ENCODE peak calls at places on chromosomes 16 and 17, in four cellular contexts. U, P, C and J are unnamed samples.

GRCh38 chr17:77422104-77422782 is 281.5 kb downstream of the SEC14L1 start:
- DNase-seq in C (no peak), P (no peak), U (no peak), J (no peak)

GRCh38 chr17:57834146-57834741 is 15.6 kb downstream of the MRPS23 start:
- DNase-seq in P (peak), C (peak), U (no peak), J (no peak)

GRCh38 chr17:2396192-2396567 is 4.7 kb downstream of the MNT start:
- DNase-seq in C (no peak), U (no peak), P (no peak), J (no peak)

GRCh38 chr16:3063617-3064389 is 1.6 kb upstream of the IL32 start:
- DNase-seq in C (no peak), U (no peak), P (no peak), J (no peak)

GRCh38 chr16:58249388-58249779 is 45.4 kb downstream of the PRSS54 start:
- DNase-seq in P (no peak), C (no peak), U (no peak), J (no peak)

GRCh38 chr16:48383204-48383876 is 1.9 kb downstream of the SIAH1 start:
- DNase-seq in C (no peak), U (no peak), P (no peak), J (no peak)

GRCh38 chr17:41486809-41487530 is 2.7 kb downstream of the KRT36 start:
- DNase-seq in P (peak), C (no peak), U (no peak), J (peak)

GRCh38 chr17:71472809-71473789 is 647.7 kb upstream of the SOX9 start:
- DNase-seq in C (no peak), P (peak), U (no peak), J (no peak)

GRCh38 chr17:9363440-9364350 is 211.9 kb downstream of the STX8 start:
- DNase-seq in C (no peak), P (no peak), U (no peak), J (no peak)

GRCh38 chr17:29592850-29593545 is at the start of gene ANKRD13B:
- DNase-seq in C (peak), U (no peak), P (peak), J (no peak)

GRCh38 chr16:49621240-49622083 is 234.4 kb downstream of the ZNF423 start:
- DNase-seq in C (no peak), U (no peak), P (no peak), J (no peak)

GRCh38 chr16:86854895-86855294 is 276.5 kb downstream of the FOXL1 start:
- DNase-seq in U (no peak), P (no peak), C (no peak), J (no peak)

GRCh38 chr17:47728214-47728877 is 4.7 kb upstream of the TBX21 start:
- DNase-seq in P (no peak), C (no peak), U (no peak), J (no peak)

GRCh38 chr16:56776562-56776961 is 46.6 kb downstream of the NUP93 start:
- DNase-seq in P (no peak), U (no peak), C (peak), J (no peak)

GRCh38 chr17:13321932-13322701 is 279.6 kb downstream of the HS3ST3A1 start:
- DNase-seq in P (no peak), U (no peak), C (no peak), J (no peak)

GRCh38 chr16:50378417-50378816 is 9.6 kb upstream of the BRD7 start:
- DNase-seq in C (no peak), P (no peak), U (no peak), J (no peak)

GRCh38 chr17:65278050-65278819 is 141.1 kb downstream of the RGS9 start:
- DNase-seq in C (no peak), U (no peak), P (peak), J (no peak)

GRCh38 chr17:3655766-3656165 is 12.6 kb downstream of the TAX1BP3 start:
- DNase-seq in C (no peak), U (no peak), P (no peak), J (no peak)

GRCh38 chr16:69406780-69407331 is 17.6 kb upstream of the CYB5B start:
- DNase-seq in C (no peak), U (no peak), P (no peak), J (no peak)

GRCh38 chr17:48612854-48613691 is 2.0 kb downstream of the HOXB8 start:
- DNase-seq in U (peak), C (no peak), P (peak), J (no peak)

GRCh38 chr16:88811600-88811849 is 203 bp downstream of the APRT start:
- DNase-seq in C (no peak), U (no peak), P (no peak), J (no peak)

GRCh38 chr16:48123104-48123788 is 32.5 kb downstream of the ABCC12 start:
- DNase-seq in C (no peak), P (no peak), U (no peak), J (no peak)

GRCh38 chr16:46920402-46921068 is 36.4 kb downstream of the GPT2 start:
- DNase-seq in C (no peak), P (no peak), U (no peak), J (no peak)

GRCh38 chr16:46916980-46917379 is 32.8 kb downstream of the GPT2 start:
- DNase-seq in C (no peak), U (no peak), P (no peak), J (no peak)

GRCh38 chr16:46922239-46922638 is 38.1 kb downstream of the GPT2 start:
- DNase-seq in P (no peak), C (no peak), U (no peak), J (no peak)

GRCh38 chr16:46918400-46918799 is 34.2 kb downstream of the GPT2 start:
- DNase-seq in P (no peak), C (no peak), U (no peak), J (no peak)

DNA sequence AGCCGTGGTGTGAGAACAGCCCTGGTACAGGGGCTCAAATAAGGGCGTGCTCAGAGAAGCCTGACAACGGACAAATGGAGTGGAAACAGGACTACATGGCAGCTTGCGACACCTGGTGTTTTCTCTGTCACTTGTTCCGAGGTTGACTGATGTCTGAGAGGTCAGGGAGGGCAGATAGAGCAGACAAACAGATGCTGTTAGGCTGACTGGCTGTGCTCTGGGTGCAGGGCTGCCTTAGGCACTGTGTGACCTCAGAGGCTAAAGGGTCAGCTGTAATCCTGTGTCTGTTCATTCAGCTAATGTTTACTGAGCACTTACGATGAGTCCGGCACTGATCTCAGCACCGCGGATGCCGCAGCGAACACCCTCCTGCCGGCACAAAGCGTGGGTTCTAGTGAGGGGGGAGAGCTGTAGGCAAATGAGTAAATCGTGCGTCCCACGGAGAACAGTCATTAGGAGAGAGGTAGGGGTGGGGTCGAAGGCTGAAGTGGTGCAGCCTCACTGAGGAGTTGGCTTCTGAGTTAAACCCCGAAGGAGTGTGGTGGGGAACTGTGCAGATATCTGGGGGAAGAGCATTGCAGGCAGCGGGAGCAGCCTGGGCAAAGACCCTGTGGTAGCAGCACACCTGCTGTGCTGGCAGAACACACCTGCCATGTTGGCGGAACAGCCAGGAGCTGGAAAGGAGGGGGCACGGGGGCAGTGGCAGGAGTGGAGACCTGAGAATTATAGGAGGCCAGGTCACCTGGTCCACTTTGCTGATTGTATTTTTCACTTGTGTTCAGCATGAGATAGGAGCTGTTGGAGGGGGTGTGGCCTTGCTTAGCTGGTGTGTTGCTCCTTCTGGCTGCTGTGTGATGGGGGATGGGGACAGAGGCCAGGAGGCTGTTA is 35.0 kb downstream of the GPT2 start:
- DNase-seq in U (peak), P (peak), C (no peak), J (no peak)
- TF ChIP-seq CTCF in U (peak), P (peak), C (no peak), J (no peak)

GRCh38 chr17:18321309-18321708 is 6.2 kb downstream of the SMCR8 start:
- DNase-seq in C (no peak), P (peak), U (no peak), J (no peak)

GRCh38 chr17:18320301-18320700 is 5.2 kb downstream of the SMCR8 start:
- DNase-seq in P (no peak), C (no peak), U (no peak), J (no peak)

GRCh38 chr17:18318122-18318521 is 3.0 kb downstream of the SMCR8 start:
- DNase-seq in U (no peak), C (no peak), P (no peak), J (no peak)

GRCh38 chr17:18318771-18319450 is 3.8 kb downstream of the SMCR8 start:
- DNase-seq in C (no peak), P (no peak), U (no peak), J (no peak)

GRCh38 chr17:18319604-18320256 is 4.6 kb downstream of the SMCR8 start:
- DNase-seq in U (no peak), C (no peak), P (peak), J (no peak)
- TF ChIP-seq CTCF in U (peak), C (peak), P (peak), J (no peak)

GRCh38 chr17:33028778-33029177 is 37.1 kb downstream of the SPACA3 start:
- DNase-seq in P (no peak), U (no peak), C (no peak), J (no peak)
- TF ChIP-seq CTCF in P (no peak), U (no peak), C (no peak), J (no peak)

GRCh38 chr17:21388944-21389343 is 12.8 kb downstream of the KCNJ12 start:
- DNase-seq in U (no peak), C (no peak), P (no peak), J (no peak)
- TF ChIP-seq CTCF in U (no peak), C (no peak), P (no peak), J (no peak)

GRCh38 chr17:75856062-75856681 is 1.0 kb upstream of the WBP2 start:
- DNase-seq in U (no peak), C (no peak), P (no peak), J (no peak)

GRCh38 chr17:75854111-75854748 is 905 bp downstream of the WBP2 start:
- DNase-seq in P (peak), C (no peak), U (no peak), J (no peak)

GRCh38 chr17:75854881-75855309 is 240 bp downstream of the WBP2 start:
- DNase-seq in C (peak), P (no peak), U (no peak), J (no peak)

GRCh38 chr17:75853410-75853809 is 1.7 kb downstream of the WBP2 start:
- DNase-seq in U (no peak), C (no peak), P (no peak), J (no peak)

GRCh38 chr17:75855310-75856061 is at the start of gene WBP2:
- DNase-seq in C (peak), U (peak), P (peak), J (peak)
- TF ChIP-seq CTCF in C (peak), U (peak), P (peak), J (peak)

GRCh38 chr17:56725144-56725543 is 108.6 kb downstream of the C17orf67 start:
- DNase-seq in U (no peak), C (no peak), P (no peak), J (no peak)

GRCh38 chr17:56733833-56734232 is 99.9 kb downstream of the C17orf67 start:
- DNase-seq in P (no peak), C (no peak), U (no peak), J (no peak)

GRCh38 chr17:56723471-56723870 is 110.2 kb downstream of the C17orf67 start:
- DNase-seq in C (no peak), P (no peak), U (no peak), J (no peak)

GRCh38 chr17:56727876-56728617 is 105.7 kb downstream of the C17orf67 start:
- DNase-seq in C (no peak), P (no peak), U (no peak), J (no peak)
- TF ChIP-seq CTCF in C (no peak), P (no peak), U (no peak), J (no peak)

GRCh38 chr16:67935402-67936123 is 1.1 kb downstream of the PSMB10 start:
- DNase-seq in C (peak), U (peak), P (peak), J (peak)
- TF ChIP-seq CTCF in C (no peak), U (no peak), P (no peak), J (no peak)

GRCh38 chr16:46801428-46802049 is 29.4 kb downstream of the C16orf87 start:
- DNase-seq in U (no peak), C (no peak), P (peak), J (no peak)
- TF ChIP-seq CTCF in U (peak), C (peak), P (peak), J (peak)

GRCh38 chr16:71628810-71629209 is 2.8 kb downstream of the MARVELD3 start:
- DNase-seq in P (no peak), C (no peak), U (no peak), J (no peak)

GRCh38 chr16:71629617-71630016 is 3.6 kb downstream of the MARVELD3 start:
- DNase-seq in U (no peak), C (no peak), P (no peak), J (no peak)

GRCh38 chr16:71626018-71626857 is at the start of gene MARVELD3:
- DNase-seq in P (peak), U (no peak), C (no peak), J (no peak)

GRCh38 chr16:71626858-71627213 is 852 bp downstream of the MARVELD3 start:
- DNase-seq in C (no peak), P (peak), U (no peak), J (no peak)

GRCh38 chr16:71627631-71628236 is 1.8 kb downstream of the MARVELD3 start:
- DNase-seq in P (peak), C (no peak), U (no peak), J (no peak)
- TF ChIP-seq CTCF in P (no peak), C (no peak), U (no peak), J (no peak)